ENCODE peak calls at places on chromosomes 12 and 14, in six cellular contexts. V, G, D, T, Y and E are unnamed samples.

GRCh38 chr12:6987956-6988573 is 17.4 kb downstream of the EMG1 start:
- DNase-seq in G (no peak), Y (no peak), T (no peak), D (no peak), V (no peak), E (no peak)

GRCh38 chr14:77424862-77425261 is 1.5 kb upstream of the NOXRED1 start:
- DNase-seq in V (no peak), Y (no peak), G (no peak), D (no peak), T (no peak), E (no peak)

GRCh38 chr14:77423423-77423822 is at the start of gene NOXRED1:
- DNase-seq in V (no peak), G (no peak), Y (no peak), T (no peak), D (no peak), E (no peak)

GRCh38 chr14:81637639-81638038 is 104.0 kb upstream of the SEL1L start:
- DNase-seq in D (no peak), G (no peak), V (no peak), T (no peak), Y (no peak), E (no peak)

GRCh38 chr12:107616941-107617340 is 68.7 kb upstream of the PWP1 start:
- DNase-seq in D (no peak), G (no peak), V (no peak), T (no peak), Y (no peak), E (no peak)

GRCh38 chr12:92142251-92142896 is 3.3 kb downstream of the BTG1 start:
- DNase-seq in T (no peak), V (no peak), D (no peak), G (no peak), Y (no peak), E (no peak)

GRCh38 chr12:131835616-131836171 is 7.5 kb downstream of the MMP17 start:
- DNase-seq in V (no peak), T (no peak), D (no peak), Y (no peak), G (no peak), E (peak; percentile 62)

GRCh38 chr12:87953257-87953860 is 75.8 kb downstream of the C12orf50 start:
- DNase-seq in Y (peak; percentile 26), G (peak; percentile 43), T (peak; percentile 26), V (peak; percentile 43), D (peak; percentile 76), E (peak; percentile 26)

GRCh38 chr14:104975481-104976197 is 2.5 kb downstream of the AHNAK2 start:
- DNase-seq in Y (no peak), D (no peak), G (no peak), V (no peak), T (peak; percentile 56), E (peak; percentile 45)

GRCh38 chr12:123471374-123472068 is 13.6 kb downstream of the SNRNP35 start:
- DNase-seq in T (no peak), Y (no peak), G (no peak), V (peak; percentile 52), D (peak; percentile 83), E (no peak)

GRCh38 chr12:38905480-38906351 is at the start of gene CPNE8:
- DNase-seq in Y (peak; percentile 70), G (peak; percentile 7), V (no peak), T (peak; percentile 74), D (no peak), E (peak; percentile 68)

GRCh38 chr12:94679554-94679953 is 29.2 kb upstream of the TMCC3 start:
- DNase-seq in Y (no peak), D (no peak), V (no peak), T (no peak), G (no peak), E (no peak)

GRCh38 chr14:92651793-92652382 is 96.5 kb downstream of the LGMN start:
- DNase-seq in G (no peak), D (no peak), V (no peak), T (peak; percentile 40), Y (no peak), E (no peak)

GRCh38 chr12:66665416-66665815 is 13.5 kb downstream of the GRIP1 start:
- DNase-seq in V (peak; percentile 31), D (no peak), T (no peak), G (no peak), Y (no peak), E (no peak)

GRCh38 chr12:103571286-103571685 is 15.8 kb upstream of the STAB2 start:
- DNase-seq in T (no peak), Y (peak; percentile 21), V (no peak), D (no peak), G (peak; percentile 49), E (no peak)

GRCh38 chr12:88448337-88448944 is 131.8 kb downstream of the KITLG start:
- DNase-seq in D (no peak), G (no peak), Y (peak; percentile 10), V (no peak), T (no peak), E (no peak)

GRCh38 chr14:60981626-60982455 is 796 bp downstream of the SLC38A6 start:
- DNase-seq in V (peak; percentile 77), D (peak; percentile 85), G (peak; percentile 36), T (peak; percentile 12), Y (peak; percentile 10), E (no peak)

GRCh38 chr14:36503771-36504741 is 16.0 kb downstream of the NKX2-1 start:
- DNase-seq in V (no peak), D (no peak), T (peak; percentile 14), Y (no peak), G (no peak), E (no peak)

GRCh38 chr12:68641138-68641537 is 30.4 kb downstream of the RAP1B start:
- DNase-seq in Y (no peak), G (no peak), T (peak; percentile 44), D (no peak), V (no peak), E (peak; percentile 10)

GRCh38 chr12:120159509-120160237 is 34.8 kb downstream of the GCN1 start:
- DNase-seq in D (no peak), T (no peak), G (no peak), Y (no peak), V (no peak), E (no peak)

GRCh38 chr12:15538881-15539280 is 216.6 kb downstream of the PTPRO start:
- DNase-seq in T (no peak), G (no peak), Y (no peak), V (no peak), D (no peak), E (no peak)